ENCODE peak calls at places on chromosomes 2 and 18, in five cellular contexts. U is T-helper 1 cell; G is OCI-LY7; T is activated CD4-positive, alpha-beta T cell treated with anti-CD3 and anti-CD28 coated beads, Interleukin-2, amount 50 U/mL, for 24 hours; Q is glutamatergic neuron. W is an unnamed sample.

GRCh38 chr2:73759904-73760303 is 20.0 kb downstream of the DUSP11 start:
- DNase-seq in U (no peak), Q (no peak), G (no peak), T (no peak), W (no peak)

GRCh38 chr2:235135990-235136561 is 184.3 kb downstream of the SH3BP4 start:
- DNase-seq in G (peak), T (peak), U (no peak), Q (peak), W (peak)

GRCh38 chr2:19361325-19361990 is 3.0 kb upstream of the OSR1 start:
- DNase-seq in U (no peak), T (no peak), Q (peak), G (no peak), W (no peak)

GRCh38 chr2:1010373-1011017 is 59.8 kb downstream of the SNTG2 start:
- DNase-seq in U (no peak), Q (peak), T (no peak), G (no peak), W (no peak)

GRCh38 chr2:216538538-216538937 is 39.9 kb downstream of the RPL37A start:
- DNase-seq in Q (no peak), G (no peak), T (no peak), U (no peak), W (no peak)

GRCh38 chr2:198203306-198203705 is 398.9 kb downstream of the PLCL1 start:
- DNase-seq in T (no peak), U (no peak), G (no peak), Q (no peak), W (no peak)

GRCh38 chr2:181105562-181105961 is 125.2 kb downstream of the UBE2E3 start:
- DNase-seq in T (no peak), Q (no peak), G (no peak), U (no peak), W (no peak)

GRCh38 chr2:237501892-237502513 is 15.0 kb downstream of the MLPH start:
- DNase-seq in U (no peak), T (no peak), G (no peak), Q (no peak), W (no peak)

GRCh38 chr2:70086278-70086837 is 919 bp upstream of the PCBP1 start:
- DNase-seq in T (peak), G (peak), Q (peak), U (peak), W (peak)

GRCh38 chr2:219739061-219739460 is 111.6 kb downstream of the SLC4A3 start:
- DNase-seq in G (no peak), U (no peak), T (no peak), Q (no peak), W (no peak)

GRCh38 chr2:174024524-174025270 is 59.5 kb upstream of the SP3 start:
- DNase-seq in U (no peak), Q (no peak), T (no peak), G (no peak), W (peak)

GRCh38 chr2:240872317-240873097 is 3.9 kb downstream of the AGXT start:
- DNase-seq in U (no peak), T (no peak), Q (no peak), G (no peak), W (no peak)

GRCh38 chr2:170339753-170340692 is 162.1 kb downstream of the MYO3B start:
- DNase-seq in U (no peak), G (no peak), T (no peak), Q (no peak), W (no peak)

GRCh38 chr2:12982149-12982584 is 265.4 kb downstream of the TRIB2 start:
- DNase-seq in G (no peak), Q (no peak), T (no peak), U (no peak), W (no peak)

GRCh38 chr2:230658877-230659652 is 53.6 kb upstream of the CAB39 start:
- DNase-seq in Q (no peak), U (no peak), G (no peak), T (peak), W (peak)

GRCh38 chr2:69061518-69061917 is 48.5 kb downstream of the ANTXR1 start:
- DNase-seq in Q (no peak), T (no peak), U (no peak), G (no peak), W (no peak)

GRCh38 chr2:206511283-206511682 is 68.0 kb downstream of the ADAM23 start:
- DNase-seq in U (no peak), G (no peak), T (no peak), Q (no peak), W (no peak)

GRCh38 chr2:75465317-75465998 is 95.3 kb downstream of the EVA1A start:
- DNase-seq in Q (no peak), T (no peak), U (no peak), G (no peak), W (no peak)

GRCh38 chr2:217071416-217071815 is 211.6 kb upstream of the TNP1 start:
- DNase-seq in G (no peak), T (no peak), Q (no peak), U (no peak), W (no peak)

GRCh38 chr18:79520473-79521390 is 125.0 kb downstream of the NFATC1 start:
- DNase-seq in T (no peak), G (peak), Q (no peak), U (no peak), W (no peak)

GRCh38 chr2:158745067-158745865 is 49.9 kb upstream of the DAPL1 start:
- DNase-seq in U (no peak), G (peak), T (no peak), Q (peak), W (no peak)

GRCh38 chr2:181252248-181253148 is 204.7 kb upstream of the ITGA4 start:
- DNase-seq in Q (no peak), T (no peak), U (no peak), G (no peak), W (peak)

GRCh38 chr18:48338915-48339314 is 70.3 kb downstream of the ZBTB7C start:
- DNase-seq in U (no peak), T (no peak), Q (no peak), G (no peak), W (no peak)

GRCh38 chr2:231613054-231613654 is 20.5 kb downstream of the TEX44 start:
- DNase-seq in U (no peak), G (peak), T (no peak), Q (no peak), W (no peak)

GRCh38 chr2:219059725-219060682 is 717 bp downstream of the IHH start:
- DNase-seq in G (no peak), T (no peak), Q (peak), U (no peak), W (no peak)

GRCh38 chr2:231940795-231941194 is 14.6 kb upstream of the NPPC start:
- DNase-seq in G (no peak), U (no peak), T (no peak), Q (no peak), W (no peak)

GRCh38 chr18:22828171-22828570 is 105.0 kb upstream of the RBBP8 start:
- DNase-seq in G (no peak), T (no peak), U (no peak), Q (no peak), W (no peak)

GRCh38 chr2:120779781-120780283 is 44.2 kb downstream of the GLI2 start:
- DNase-seq in U (no peak), Q (no peak), T (no peak), G (no peak), W (no peak)

GRCh38 chr2:176614049-176614448 is 344.8 kb downstream of the MTX2 start:
- DNase-seq in T (no peak), Q (no peak), U (no peak), G (no peak), W (no peak)

GRCh38 chr2:73561422-73561821 is 80.8 kb downstream of the NAT8 start:
- DNase-seq in U (no peak), Q (no peak), G (no peak), T (no peak), W (no peak)

GRCh38 chr2:37191253-37191652 is 2.8 kb upstream of the SULT6B1 start:
- DNase-seq in T (no peak), G (no peak), Q (no peak), U (no peak), W (no peak)

GRCh38 chr2:187126247-187127005 is 277.5 kb upstream of the ZSWIM2 start:
- DNase-seq in U (no peak), T (no peak), Q (no peak), G (no peak), W (no peak)

GRCh38 chr2:23411752-23412431 is 26.9 kb downstream of the KLHL29 start:
- DNase-seq in G (no peak), Q (no peak), T (no peak), U (no peak), W (no peak)

GRCh38 chr2:3169106-3169870 is 208.3 kb downstream of the EIPR1 start:
- DNase-seq in G (no peak), Q (no peak), T (no peak), U (no peak), W (no peak)

GRCh38 chr18:7173216-7173615 is 55.6 kb upstream of the LAMA1 start:
- DNase-seq in U (no peak), G (no peak), T (no peak), Q (no peak), W (no peak)

GRCh38 chr18:22110482-22110924 is 58.9 kb upstream of the GATA6 start:
- DNase-seq in U (no peak), G (no peak), Q (peak), T (no peak), W (no peak)

GRCh38 chr2:151374426-151374825 is 17.0 kb downstream of the TNFAIP6 start:
- DNase-seq in T (no peak), Q (no peak), U (no peak), G (no peak), W (peak)

GRCh38 chr18:35127201-35127600 is 86.0 kb downstream of the MAPRE2 start:
- DNase-seq in Q (peak), G (no peak), U (no peak), T (no peak), W (no peak)

W was measured in HL-60.